ENCODE peak calls at places on chromosomes 5 and 9, in eight cellular contexts. One of them, this sample, is unnamed.

GRCh38 chr5:760363-761205 is 23.9 kb downstream of the ZDHHC11B start:
- DNase-seq in heart left ventricle: peak
- DNase-seq in IMR-90: no peak
- DNase-seq in uterus: no peak
- DNase-seq in A549: no peak
- DNase-seq in adrenal gland: no peak
- DNase-seq in HepG2: no peak
- DNase-seq in Peyer's patch: peak
- DNase-seq in this sample: no peak

GRCh38 chr5:9851458-9851857 is 221.3 kb upstream of the TAS2R1 start:
- DNase-seq in heart left ventricle: no peak
- DNase-seq in IMR-90: peak
- DNase-seq in uterus: no peak
- DNase-seq in A549: peak
- DNase-seq in adrenal gland: peak
- DNase-seq in HepG2: no peak
- DNase-seq in Peyer's patch: no peak
- DNase-seq in this sample: peak

GRCh38 chr5:132083065-132083678 is 9.6 kb downstream of the CSF2 start:
- DNase-seq in heart left ventricle: no peak
- DNase-seq in IMR-90: no peak
- DNase-seq in uterus: no peak
- DNase-seq in A549: no peak
- DNase-seq in adrenal gland: no peak
- DNase-seq in HepG2: no peak
- DNase-seq in Peyer's patch: peak
- DNase-seq in this sample: no peak

GRCh38 chr5:124460666-124461065 is 285.8 kb downstream of the ZNF608 start:
- DNase-seq in heart left ventricle: no peak
- DNase-seq in IMR-90: no peak
- DNase-seq in uterus: no peak
- DNase-seq in A549: no peak
- DNase-seq in adrenal gland: no peak
- DNase-seq in HepG2: no peak
- DNase-seq in Peyer's patch: no peak
- DNase-seq in this sample: no peak

GRCh38 chr9:121895836-121896544 is 197.1 kb downstream of the TTLL11 start:
- DNase-seq in heart left ventricle: no peak
- DNase-seq in IMR-90: peak
- DNase-seq in uterus: peak
- DNase-seq in A549: no peak
- DNase-seq in adrenal gland: peak
- DNase-seq in HepG2: peak
- DNase-seq in Peyer's patch: no peak
- DNase-seq in this sample: peak

GRCh38 chr5:5342784-5343183 is 79.7 kb upstream of the ICE1 start:
- DNase-seq in heart left ventricle: no peak
- DNase-seq in IMR-90: peak
- DNase-seq in uterus: no peak
- DNase-seq in A549: no peak
- DNase-seq in adrenal gland: peak
- DNase-seq in HepG2: no peak
- DNase-seq in Peyer's patch: no peak
- DNase-seq in this sample: no peak

GRCh38 chr9:34929506-34930102 is 28.5 kb upstream of the PHF24 start:
- DNase-seq in heart left ventricle: no peak
- DNase-seq in IMR-90: peak
- DNase-seq in uterus: no peak
- DNase-seq in A549: peak
- DNase-seq in adrenal gland: peak
- DNase-seq in HepG2: peak
- DNase-seq in Peyer's patch: no peak
- DNase-seq in this sample: no peak

GRCh38 chr5:83922699-83923098 is 202.0 kb upstream of the HAPLN1 start:
- DNase-seq in heart left ventricle: no peak
- DNase-seq in IMR-90: no peak
- DNase-seq in uterus: no peak
- DNase-seq in A549: no peak
- DNase-seq in adrenal gland: no peak
- DNase-seq in HepG2: no peak
- DNase-seq in Peyer's patch: no peak
- DNase-seq in this sample: no peak

GRCh38 chr9:2159521-2160417 is 144.6 kb downstream of the SMARCA2 start:
- DNase-seq in heart left ventricle: no peak
- DNase-seq in IMR-90: peak
- DNase-seq in uterus: no peak
- DNase-seq in A549: no peak
- DNase-seq in adrenal gland: no peak
- DNase-seq in HepG2: no peak
- DNase-seq in Peyer's patch: no peak
- DNase-seq in this sample: no peak

GRCh38 chr5:16856531-16856930 is 79.6 kb downstream of the MYO10 start:
- DNase-seq in heart left ventricle: no peak
- DNase-seq in IMR-90: peak
- DNase-seq in uterus: no peak
- DNase-seq in A549: no peak
- DNase-seq in adrenal gland: no peak
- DNase-seq in HepG2: no peak
- DNase-seq in Peyer's patch: no peak
- DNase-seq in this sample: no peak

GRCh38 chr5:76111510-76112174 is 28.5 kb downstream of the SV2C start:
- DNase-seq in heart left ventricle: no peak
- DNase-seq in IMR-90: no peak
- DNase-seq in uterus: no peak
- DNase-seq in A549: no peak
- DNase-seq in adrenal gland: peak
- DNase-seq in HepG2: no peak
- DNase-seq in Peyer's patch: no peak
- DNase-seq in this sample: no peak

GRCh38 chr9:89284076-89284475 is 26.9 kb upstream of the CKS2 start:
- DNase-seq in heart left ventricle: no peak
- DNase-seq in IMR-90: no peak
- DNase-seq in uterus: no peak
- DNase-seq in A549: no peak
- DNase-seq in adrenal gland: no peak
- DNase-seq in HepG2: no peak
- DNase-seq in Peyer's patch: no peak
- DNase-seq in this sample: no peak

GRCh38 chr5:59275537-59276276 is 617.8 kb downstream of the PDE4D start:
- DNase-seq in heart left ventricle: no peak
- DNase-seq in IMR-90: peak
- DNase-seq in uterus: peak
- DNase-seq in A549: no peak
- DNase-seq in adrenal gland: peak
- DNase-seq in HepG2: no peak
- DNase-seq in Peyer's patch: no peak
- DNase-seq in this sample: no peak

GRCh38 chr5:96468956-96469355 is 35.9 kb upstream of the PCSK1 start:
- DNase-seq in heart left ventricle: no peak
- DNase-seq in IMR-90: no peak
- DNase-seq in uterus: no peak
- DNase-seq in A549: no peak
- DNase-seq in adrenal gland: no peak
- DNase-seq in HepG2: no peak
- DNase-seq in Peyer's patch: no peak
- DNase-seq in this sample: no peak

GRCh38 chr5:179900206-179900605 is 7.5 kb downstream of the TBC1D9B start:
- DNase-seq in heart left ventricle: no peak
- DNase-seq in IMR-90: no peak
- DNase-seq in uterus: no peak
- DNase-seq in A549: no peak
- DNase-seq in adrenal gland: no peak
- DNase-seq in HepG2: no peak
- DNase-seq in Peyer's patch: no peak
- DNase-seq in this sample: no peak

GRCh38 chr9:106916491-106917235 is 53.7 kb downstream of the ZNF462 start:
- DNase-seq in heart left ventricle: no peak
- DNase-seq in IMR-90: peak
- DNase-seq in uterus: peak
- DNase-seq in A549: peak
- DNase-seq in adrenal gland: peak
- DNase-seq in HepG2: peak
- DNase-seq in Peyer's patch: no peak
- DNase-seq in this sample: peak

GRCh38 chr9:36092509-36093215 is 43.9 kb upstream of the GLIPR2 start:
- DNase-seq in heart left ventricle: no peak
- DNase-seq in IMR-90: no peak
- DNase-seq in uterus: no peak
- DNase-seq in A549: no peak
- DNase-seq in adrenal gland: no peak
- DNase-seq in HepG2: no peak
- DNase-seq in Peyer's patch: no peak
- DNase-seq in this sample: no peak

GRCh38 chr9:127910613-127911205 is 6.1 kb downstream of the ST6GALNAC4 start:
- DNase-seq in heart left ventricle: no peak
- DNase-seq in IMR-90: peak
- DNase-seq in uterus: no peak
- DNase-seq in A549: no peak
- DNase-seq in adrenal gland: no peak
- DNase-seq in HepG2: no peak
- DNase-seq in Peyer's patch: no peak
- DNase-seq in this sample: no peak

GRCh38 chr5:163578652-163579051 is 73.2 kb downstream of the MAT2B start:
- DNase-seq in heart left ventricle: no peak
- DNase-seq in IMR-90: no peak
- DNase-seq in uterus: no peak
- DNase-seq in A549: no peak
- DNase-seq in adrenal gland: no peak
- DNase-seq in HepG2: no peak
- DNase-seq in Peyer's patch: no peak
- DNase-seq in this sample: no peak

GRCh38 chr9:116238225-116238624 is 84.6 kb downstream of the PAPPA start:
- DNase-seq in heart left ventricle: no peak
- DNase-seq in IMR-90: peak
- DNase-seq in uterus: no peak
- DNase-seq in A549: peak
- DNase-seq in adrenal gland: no peak
- DNase-seq in HepG2: no peak
- DNase-seq in Peyer's patch: no peak
- DNase-seq in this sample: no peak

GRCh38 chr9:32384002-32384363 is 460 bp upstream of the ACO1 start:
- DNase-seq in heart left ventricle: no peak
- DNase-seq in IMR-90: no peak
- DNase-seq in uterus: no peak
- DNase-seq in A549: no peak
- DNase-seq in adrenal gland: no peak
- DNase-seq in HepG2: no peak
- DNase-seq in Peyer's patch: no peak
- DNase-seq in this sample: no peak

GRCh38 chr5:164289526-164289925 is 784.1 kb downstream of the MAT2B start:
- DNase-seq in heart left ventricle: no peak
- DNase-seq in IMR-90: peak
- DNase-seq in uterus: no peak
- DNase-seq in A549: no peak
- DNase-seq in adrenal gland: no peak
- DNase-seq in HepG2: no peak
- DNase-seq in Peyer's patch: no peak
- DNase-seq in this sample: no peak

GRCh38 chr5:126741361-126741760 is 35.6 kb upstream of the LMNB1 start:
- DNase-seq in heart left ventricle: no peak
- DNase-seq in IMR-90: no peak
- DNase-seq in uterus: no peak
- DNase-seq in A549: no peak
- DNase-seq in adrenal gland: no peak
- DNase-seq in HepG2: no peak
- DNase-seq in Peyer's patch: no peak
- DNase-seq in this sample: no peak

GRCh38 chr9:108549184-108549583 is 306.6 kb downstream of the ACTL7B start:
- DNase-seq in heart left ventricle: no peak
- DNase-seq in IMR-90: peak
- DNase-seq in uterus: no peak
- DNase-seq in A549: no peak
- DNase-seq in adrenal gland: no peak
- DNase-seq in HepG2: no peak
- DNase-seq in Peyer's patch: no peak
- DNase-seq in this sample: no peak

GRCh38 chr5:71794061-71794695 is 75.1 kb downstream of the CARTPT start:
- DNase-seq in heart left ventricle: no peak
- DNase-seq in IMR-90: no peak
- DNase-seq in uterus: no peak
- DNase-seq in A549: no peak
- DNase-seq in adrenal gland: no peak
- DNase-seq in HepG2: no peak
- DNase-seq in Peyer's patch: no peak
- DNase-seq in this sample: no peak

GRCh38 chr5:91381134-91381773 is 1.9 kb downstream of the ARRDC3 start:
- DNase-seq in heart left ventricle: no peak
- DNase-seq in IMR-90: no peak
- DNase-seq in uterus: no peak
- DNase-seq in A549: no peak
- DNase-seq in adrenal gland: no peak
- DNase-seq in HepG2: no peak
- DNase-seq in Peyer's patch: no peak
- DNase-seq in this sample: no peak
- TF ChIP-seq POLR2A in heart left ventricle: peak
- TF ChIP-seq POLR2A in IMR-90: peak
- TF ChIP-seq POLR2A in uterus: peak
- TF ChIP-seq POLR2A in A549: peak
- TF ChIP-seq POLR2A in adrenal gland: peak
- TF ChIP-seq POLR2A in HepG2: peak
- TF ChIP-seq POLR2A in Peyer's patch: peak
- TF ChIP-seq POLR2A in this sample: peak

GRCh38 chr5:171162602-171163001 is 146.4 kb upstream of the TLX3 start:
- DNase-seq in heart left ventricle: no peak
- DNase-seq in IMR-90: peak
- DNase-seq in uterus: no peak
- DNase-seq in A549: peak
- DNase-seq in adrenal gland: peak
- DNase-seq in HepG2: no peak
- DNase-seq in Peyer's patch: no peak
- DNase-seq in this sample: no peak
- TF ChIP-seq CTCF in heart left ventricle: peak
- TF ChIP-seq CTCF in IMR-90: peak
- TF ChIP-seq CTCF in uterus: no peak
- TF ChIP-seq CTCF in A549: peak
- TF ChIP-seq CTCF in adrenal gland: no peak
- TF ChIP-seq CTCF in HepG2: peak
- TF ChIP-seq CTCF in Peyer's patch: no peak
- TF ChIP-seq CTCF in this sample: no peak

GRCh38 chr9:129486496-129487306 is 134.2 kb downstream of the C9orf50 start:
- DNase-seq in heart left ventricle: peak
- DNase-seq in IMR-90: peak
- DNase-seq in uterus: peak
- DNase-seq in A549: no peak
- DNase-seq in adrenal gland: peak
- DNase-seq in HepG2: no peak
- DNase-seq in Peyer's patch: no peak
- DNase-seq in this sample: peak
- TF ChIP-seq POLR2A in heart left ventricle: peak
- TF ChIP-seq POLR2A in IMR-90: no peak
- TF ChIP-seq POLR2A in uterus: peak
- TF ChIP-seq POLR2A in A549: no peak
- TF ChIP-seq POLR2A in adrenal gland: peak
- TF ChIP-seq POLR2A in HepG2: no peak
- TF ChIP-seq POLR2A in Peyer's patch: no peak
- TF ChIP-seq POLR2A in this sample: peak

DNA sequence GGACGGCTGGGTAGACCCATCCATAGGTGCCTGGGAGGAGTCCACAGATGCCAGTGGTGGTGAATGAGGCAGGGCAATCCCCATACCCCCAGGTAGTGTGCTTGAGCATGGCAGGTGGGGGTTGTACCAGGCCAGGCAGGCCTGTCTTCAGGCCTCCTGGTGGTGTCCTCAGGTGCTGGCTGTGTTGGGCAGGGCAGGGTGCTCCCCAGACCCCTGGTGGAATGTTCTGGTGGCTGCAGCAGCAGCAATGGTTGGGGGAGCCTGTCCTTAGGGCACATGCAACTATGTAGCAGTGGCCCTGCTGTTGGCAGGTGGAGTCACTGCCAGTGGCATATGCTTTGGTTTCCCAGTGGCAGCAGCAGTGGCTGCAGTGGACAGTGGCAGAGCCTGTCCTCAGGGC is 10.0 kb downstream of the ALG2 start:
- DNase-seq in heart left ventricle: no peak
- DNase-seq in IMR-90: no peak
- DNase-seq in uterus: no peak
- DNase-seq in A549: no peak
- DNase-seq in adrenal gland: no peak
- DNase-seq in HepG2: peak
- DNase-seq in Peyer's patch: no peak
- DNase-seq in this sample: no peak
- TF ChIP-seq CTCF in heart left ventricle: no peak
- TF ChIP-seq CTCF in IMR-90: no peak
- TF ChIP-seq CTCF in uterus: no peak
- TF ChIP-seq CTCF in A549: no peak
- TF ChIP-seq CTCF in adrenal gland: no peak
- TF ChIP-seq CTCF in HepG2: no peak
- TF ChIP-seq CTCF in Peyer's patch: no peak
- TF ChIP-seq CTCF in this sample: no peak